ENCODE peak calls at places on chromosomes 1 and 21, in six cellular contexts. K is ascending aorta; X is cardiac muscle cell; O is colonic mucosa; N is spleen; Y is naive thymus-derived CD4-positive, alpha-beta T cell. T is an unnamed sample. For H3K4me1, the result is how much of the 10 kb centered on the place peaks cover.

GRCh38 chr21:45338326-45339017 is 50.8 kb upstream of the POFUT2 start:
- DNase-seq in K (no peak), X (no peak), O (no peak), N (peak), Y (no peak), T (no peak)

GRCh38 chr1:151728151-151728711 is 6.9 kb downstream of the RIIAD1 start:
- DNase-seq in K (no peak), X (peak), O (peak), N (no peak), Y (no peak), T (no peak)

GRCh38 chr1:20611652-20612051 is 21.6 kb upstream of the PINK1 start:
- DNase-seq in K (no peak), X (no peak), O (no peak), N (no peak), Y (no peak), T (no peak)

GRCh38 chr1:115296981-115297380 is 41.1 kb downstream of the NGF start:
- DNase-seq in K (no peak), X (no peak), O (no peak), N (no peak), Y (no peak), T (no peak)

GRCh38 chr1:26887125-26887524 is 3.0 kb downstream of the GPN2 start:
- DNase-seq in K (no peak), X (peak), O (no peak), N (no peak), Y (no peak), T (peak)

GRCh38 chr1:241658081-241658793 is 6.2 kb downstream of the WDR64 start:
- DNase-seq in K (no peak), X (no peak), O (no peak), N (no peak), Y (no peak), T (no peak)

GRCh38 chr1:43671626-43672330 is 21.8 kb downstream of the KDM4A start:
- DNase-seq in K (no peak), X (peak), O (no peak), N (no peak), Y (no peak), T (no peak)

GRCh38 chr21:37829043-37829442 is 87.2 kb downstream of the KCNJ6 start:
- DNase-seq in K (no peak), X (no peak), O (peak), N (no peak), Y (no peak), T (no peak)

GRCh38 chr1:157948547-157949152 is 44.8 kb upstream of the KIRREL1 start:
- DNase-seq in K (no peak), X (peak), O (peak), N (no peak), Y (no peak), T (peak)

DNA sequence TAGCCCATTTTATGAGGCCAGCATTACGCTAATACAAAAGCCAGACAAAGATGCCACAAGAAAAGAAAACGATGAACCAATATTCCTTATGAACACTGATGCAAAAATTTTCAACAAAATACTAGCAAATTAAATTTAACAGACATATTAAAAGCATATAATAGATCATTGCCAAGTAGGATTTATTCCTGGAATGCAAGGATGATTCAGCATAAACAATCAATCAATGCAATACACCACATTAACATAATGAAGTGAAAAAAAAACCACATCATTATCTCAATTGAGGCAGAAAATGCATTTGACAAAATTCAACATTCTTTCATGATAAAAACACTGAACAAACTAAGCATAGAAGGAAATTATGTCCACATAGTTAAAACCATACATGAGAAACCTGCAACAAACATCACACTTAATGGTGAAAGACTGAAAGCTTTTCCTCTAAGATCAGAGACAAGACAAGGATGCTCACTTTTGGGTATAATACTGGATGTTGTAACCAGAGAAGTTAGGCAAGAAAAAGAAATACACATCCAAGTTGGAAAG is 22.9 kb upstream of the ATP1A1 start:
- DNase-seq in K (no peak), X (no peak), O (no peak), N (no peak), Y (no peak), T (no peak)
- H3K27ac ChIP-seq in K (no peak), X (no peak), O (no peak), N (no peak), Y (no peak), T (no peak)

DNA sequence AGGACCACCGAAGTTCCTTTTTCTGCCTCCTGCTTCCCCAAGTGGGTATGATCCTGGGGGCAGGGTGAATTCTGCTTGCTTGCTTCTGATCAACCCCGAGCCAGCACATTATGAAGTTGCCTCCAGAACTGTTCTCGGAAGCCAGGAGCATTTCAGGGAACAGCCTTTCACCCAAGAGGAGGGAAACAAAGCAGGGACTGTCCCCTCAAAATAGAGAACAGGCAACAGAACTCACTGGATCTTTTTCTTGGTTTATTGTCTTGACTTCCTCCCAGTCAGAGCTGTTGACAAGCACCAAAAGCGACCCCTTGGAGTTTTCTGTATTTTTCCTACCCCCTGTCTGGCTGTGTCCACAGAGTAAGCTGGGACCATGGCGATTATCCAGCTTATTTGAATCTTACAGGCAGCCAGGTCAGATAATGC is 258.3 kb upstream of the SGIP1 start:
- DNase-seq in K (peak), X (peak), O (no peak), N (no peak), Y (no peak), T (no peak)
- H3K4me1 ChIP-seq in K (under half), X (under half), O (under half), N (under half), Y (half or more), T (under half)

GRCh38 chr1:62688687-62689085 is 500 bp upstream of the DOCK7 start:
- DNase-seq in K (no peak), X (peak), O (peak), N (no peak), Y (no peak), T (no peak)
- H3K27ac ChIP-seq in K (peak), X (peak), O (peak), N (peak), Y (peak), T (no peak)

DNA sequence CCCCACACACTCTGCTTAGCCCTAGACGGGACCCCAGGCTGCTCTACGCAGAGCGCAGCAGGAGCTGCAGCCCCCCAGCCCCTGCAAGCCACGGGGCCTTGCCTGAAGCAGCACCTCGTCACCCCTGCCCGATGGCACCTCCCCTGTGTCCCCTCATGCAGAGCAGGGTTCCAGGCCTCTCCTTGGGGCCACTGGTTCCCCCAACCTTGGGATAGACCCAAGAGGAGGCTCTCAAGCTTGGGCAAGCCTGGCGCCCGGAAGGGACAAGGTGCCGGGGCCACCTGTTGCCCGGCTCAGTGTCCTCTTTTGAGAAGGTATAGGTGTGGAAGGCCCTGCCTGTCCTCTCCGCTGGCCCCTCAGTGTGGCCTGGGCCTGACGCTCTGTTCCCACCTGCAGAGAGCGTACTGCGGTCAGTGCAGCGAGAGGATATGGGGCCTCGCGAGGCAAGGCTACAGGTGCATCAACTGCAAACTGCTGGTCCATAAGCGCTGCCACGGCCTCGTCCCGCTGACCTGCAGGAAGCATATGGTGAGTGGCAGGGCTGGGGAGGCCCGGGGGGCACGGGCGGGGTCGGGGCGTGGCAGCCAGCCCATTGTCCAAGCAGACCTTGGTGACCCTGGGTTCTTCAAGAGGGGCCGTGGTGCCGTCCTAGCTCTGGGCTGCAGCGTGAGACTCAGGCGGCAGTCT is 50.6 kb downstream of the FAAP20 start:
- DNase-seq in K (no peak), X (no peak), O (no peak), N (no peak), Y (no peak), T (no peak)
- H3K4me1 ChIP-seq in K (under half), X (under half), O (under half), N (under half), Y (under half), T (under half)

GRCh38 chr1:47298025-47298699 is 15.8 kb downstream of the STIL start:
- DNase-seq in K (no peak), X (peak), O (no peak), N (no peak), Y (no peak), T (no peak)

DNA sequence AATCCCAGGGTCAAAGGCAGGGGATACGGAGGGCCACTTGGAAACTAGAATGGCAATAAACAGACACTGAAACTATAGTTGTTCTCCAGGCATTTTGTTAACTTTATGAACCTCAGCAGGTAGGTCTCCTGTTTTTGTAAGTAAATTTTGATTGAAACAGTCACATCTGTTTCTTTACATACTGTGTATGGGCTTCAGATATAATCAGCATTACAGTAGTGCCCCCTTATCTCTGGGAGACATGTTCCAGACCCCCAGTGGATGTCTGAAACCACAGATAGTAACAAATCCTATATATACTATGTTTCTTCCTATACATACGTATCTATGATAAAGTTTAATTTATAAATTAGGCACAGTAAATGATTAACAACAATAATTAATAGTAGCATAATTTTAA is 11.5 kb downstream of the STIL start:
- DNase-seq in K (no peak), X (no peak), O (no peak), N (no peak), Y (no peak), T (no peak)
- H3K27ac ChIP-seq in K (no peak), X (no peak), O (no peak), N (no peak), Y (no peak), T (no peak)

DNA sequence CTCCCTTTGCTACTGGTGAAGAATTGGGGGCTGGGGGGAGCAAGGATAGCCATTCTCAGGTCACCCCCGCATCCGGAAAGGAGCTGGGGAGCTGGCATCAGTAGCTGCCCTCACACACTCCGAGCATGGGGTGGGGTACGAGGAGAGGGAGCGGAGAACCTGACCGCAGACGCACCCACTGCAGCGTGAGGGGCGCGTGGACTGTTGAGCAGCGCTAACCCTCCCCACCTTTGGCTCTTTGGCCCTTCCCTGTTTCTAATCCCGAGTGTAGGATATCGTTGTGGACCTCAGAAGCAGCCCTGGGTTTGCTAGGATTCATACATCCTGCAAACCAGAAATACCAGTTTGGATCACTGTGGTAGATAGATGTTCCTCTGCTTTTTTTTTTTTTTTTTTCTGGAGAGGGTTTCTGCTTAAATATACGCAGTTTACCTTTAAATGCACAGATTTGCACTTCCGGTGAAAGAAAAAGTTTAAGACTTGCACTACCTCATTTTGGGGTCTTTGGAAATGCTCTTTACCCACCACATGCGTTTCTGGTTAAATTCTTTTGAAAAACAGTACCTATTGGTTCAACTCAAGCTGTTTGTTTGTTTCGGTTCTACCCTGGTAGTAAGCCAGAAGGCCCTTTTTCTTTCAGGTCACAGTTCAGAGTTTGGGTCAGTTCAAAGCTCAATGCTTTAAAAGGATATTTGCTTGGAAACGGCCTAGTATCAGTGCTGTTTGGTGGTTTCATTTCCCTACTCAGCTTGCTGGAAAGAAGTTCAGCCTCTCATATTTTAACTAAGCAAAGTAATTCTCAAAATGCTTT is 821 bp downstream of the DDI2 start:
- DNase-seq in K (no peak), X (peak), O (peak), N (no peak), Y (peak), T (peak)
- H3K4me1 ChIP-seq in K (under half), X (under half), O (under half), N (under half), Y (under half), T (half or more)

DNA sequence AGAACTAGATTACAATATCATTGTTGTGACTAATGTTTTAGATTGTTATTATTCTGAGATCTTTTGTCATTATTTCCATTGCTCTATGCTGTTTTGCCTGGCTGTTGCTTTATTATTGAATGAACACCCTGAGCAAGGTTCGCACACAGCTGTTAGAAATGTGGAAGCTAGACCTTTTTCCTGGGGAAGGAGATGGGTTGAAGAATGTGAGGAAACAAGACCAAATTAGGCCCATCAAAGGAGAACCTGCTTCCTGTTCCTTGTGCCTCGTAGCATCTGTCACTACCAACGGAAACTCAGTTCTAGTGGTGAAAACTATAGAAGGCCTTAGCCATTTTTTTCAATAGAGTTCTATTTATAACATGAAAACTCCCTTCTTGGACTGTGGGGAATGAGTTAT is 68.7 kb downstream of the RGL1 start:
- DNase-seq in K (no peak), X (no peak), O (no peak), N (no peak), Y (no peak), T (peak)
- H3K27ac ChIP-seq in K (peak), X (peak), O (no peak), N (peak), Y (peak), T (no peak)

GRCh38 chr1:218524986-218525385 is 179.8 kb downstream of the TGFB2 start:
- DNase-seq in K (no peak), X (no peak), O (no peak), N (no peak), Y (no peak), T (no peak)
- H3K4me1 ChIP-seq in K (under half), X (under half), O (under half), N (under half), Y (under half), T (under half)

GRCh38 chr1:70222716-70223235 is 1.6 kb downstream of the SRSF11 start:
- DNase-seq in K (no peak), X (no peak), O (no peak), N (no peak), Y (no peak), T (no peak)
- H3K27ac ChIP-seq in K (peak), X (peak), O (peak), N (peak), Y (peak), T (peak)

DNA sequence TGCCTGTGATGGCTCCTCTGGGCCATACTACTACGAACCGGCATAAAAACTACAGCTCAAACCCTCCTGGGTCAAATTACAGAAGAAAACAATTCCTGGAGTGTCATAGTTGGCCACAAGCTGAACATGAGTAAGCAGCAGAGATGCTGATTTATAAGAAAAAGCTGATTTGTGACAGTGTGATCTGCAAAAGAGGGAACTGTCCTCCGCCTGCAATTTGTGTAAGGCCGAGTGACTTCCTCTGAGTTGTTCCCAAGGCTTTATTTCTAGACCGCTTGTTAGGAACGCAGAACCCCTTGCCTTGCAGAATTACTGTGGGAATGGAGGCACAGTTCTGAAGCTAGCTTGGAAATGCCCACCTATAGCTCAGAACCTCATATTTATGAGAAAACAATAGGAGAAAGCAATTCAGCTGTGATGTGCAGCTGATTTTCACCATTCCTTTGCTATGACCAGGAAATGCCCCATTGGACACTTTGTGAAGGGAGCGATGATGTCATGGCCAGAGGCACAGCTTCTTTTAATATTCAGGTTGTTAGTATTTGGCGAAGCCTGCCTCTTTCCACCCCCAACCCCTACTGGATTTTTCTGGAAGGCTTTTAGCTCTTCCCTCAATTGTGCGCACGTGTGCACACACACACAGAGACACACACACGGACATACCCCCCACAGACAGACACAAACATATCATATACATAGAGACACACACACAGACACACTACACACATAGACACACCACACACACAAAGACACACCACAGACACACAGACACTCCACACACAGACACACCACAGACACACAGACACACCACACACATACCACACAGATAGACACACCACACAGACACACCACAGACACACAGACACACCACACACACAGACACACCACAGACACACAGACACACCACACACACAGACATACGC is 47.6 kb downstream of the IER5 start:
- DNase-seq in K (no peak), X (peak), O (no peak), N (no peak), Y (no peak), T (no peak)
- H3K4me1 ChIP-seq in K (under half), X (under half), O (under half), N (half or more), Y (under half), T (under half)

T was measured in CD4-positive, CD25-positive, alpha-beta regulatory T cell.